ENCODE peak calls at places on chromosomes 12 and 14, in six cellular contexts. O is pancreas, C is thyroid gland, S is uterus, X is heart left ventricle, V is kidney. F is an unnamed sample.

GRCh38 chr12:32922546-32923297 is 26.1 kb upstream of the PKP2 start:
- DNase-seq in O (no peak), C (no peak), S (no peak), X (no peak), V (no peak), F (no peak)

GRCh38 chr12:60830381-60830780 is 1234.6 kb downstream of the SLC16A7 start:
- DNase-seq in O (no peak), C (no peak), S (no peak), X (no peak), V (no peak), F (no peak)

GRCh38 chr12:130481392-130481879 is 143.7 kb downstream of the PIWIL1 start:
- DNase-seq in O (no peak), C (no peak), S (no peak), X (no peak), V (peak; percentile 52), F (no peak)

GRCh38 chr12:27901959-27902358 is 70.6 kb downstream of the PTHLH start:
- DNase-seq in O (no peak), C (no peak), S (no peak), X (no peak), V (no peak), F (no peak)

GRCh38 chr12:7345232-7345631 is 41.4 kb downstream of the ACSM4 start:
- DNase-seq in O (no peak), C (no peak), S (no peak), X (no peak), V (no peak), F (no peak)

GRCh38 chr12:133130808-133131128 is 341 bp downstream of the ZNF10 start:
- DNase-seq in O (peak; percentile 42), C (peak; percentile 54), S (no peak), X (peak; percentile 64), V (peak; percentile 80), F (no peak)

GRCh38 chr12:109596418-109597244 is 23.0 kb downstream of the MVK start:
- DNase-seq in O (no peak), C (no peak), S (no peak), X (no peak), V (no peak), F (no peak)

GRCh38 chr12:115506822-115507629 is 770.5 kb downstream of the MED13L start:
- DNase-seq in O (no peak), C (no peak), S (no peak), X (no peak), V (no peak), F (no peak)

GRCh38 chr12:110932048-110932447 is 11.7 kb upstream of the MYL2 start:
- DNase-seq in O (no peak), C (no peak), S (no peak), X (no peak), V (no peak), F (no peak)

GRCh38 chr14:81751198-81751597 is 217.5 kb upstream of the SEL1L start:
- DNase-seq in O (no peak), C (no peak), S (no peak), X (no peak), V (no peak), F (no peak)

GRCh38 chr14:38209572-38210159 is 2.0 kb downstream of the SSTR1 start:
- DNase-seq in O (no peak), C (no peak), S (no peak), X (peak; percentile 60), V (no peak), F (no peak)

GRCh38 chr12:49334681-49335080 is 2.3 kb downstream of the C1QL4 start:
- DNase-seq in O (no peak), C (no peak), S (no peak), X (no peak), V (no peak), F (no peak)

GRCh38 chr12:86134571-86134970 is 121.6 kb downstream of the MGAT4C start:
- DNase-seq in O (no peak), C (no peak), S (no peak), X (no peak), V (no peak), F (no peak)

GRCh38 chr12:793037-793436 is 40.7 kb downstream of the WNK1 start:
- DNase-seq in O (no peak), C (no peak), S (no peak), X (no peak), V (no peak), F (no peak)

GRCh38 chr14:60736494-60736893 is 1.9 kb downstream of the MNAT1 start:
- DNase-seq in O (no peak), C (no peak), S (no peak), X (no peak), V (no peak), F (no peak)

GRCh38 chr14:104142136-104143041 is 4.0 kb downstream of the KIF26A start:
- DNase-seq in O (peak; percentile 21), C (no peak), S (no peak), X (peak; percentile 56), V (peak; percentile 46), F (no peak)

GRCh38 chr14:31920003-31920402 is 157.1 kb upstream of the ARHGAP5 start:
- DNase-seq in O (no peak), C (no peak), S (no peak), X (no peak), V (no peak), F (no peak)

GRCh38 chr14:93772263-93772662 is 16.0 kb downstream of the PRIMA1 start:
- DNase-seq in O (no peak), C (no peak), S (no peak), X (no peak), V (no peak), F (no peak)

GRCh38 chr14:31926652-31927347 is 150.3 kb upstream of the ARHGAP5 start:
- DNase-seq in O (no peak), C (no peak), S (no peak), X (peak; percentile 61), V (no peak), F (no peak)

GRCh38 chr12:128690641-128691040 is 133.1 kb downstream of the SLC15A4 start:
- DNase-seq in O (no peak), C (no peak), S (no peak), X (no peak), V (no peak), F (no peak)

GRCh38 chr12:14771651-14772137 is 31.6 kb downstream of the WBP11 start:
- DNase-seq in O (no peak), C (peak; percentile 4), S (no peak), X (no peak), V (no peak), F (no peak)

GRCh38 chr12:48629541-48629940 is 52.5 kb downstream of the KANSL2 start:
- DNase-seq in O (no peak), C (no peak), S (no peak), X (no peak), V (no peak), F (no peak)

GRCh38 chr12:11578461-11578993 is 70.9 kb upstream of the ETV6 start:
- DNase-seq in O (no peak), C (no peak), S (no peak), X (no peak), V (no peak), F (no peak)

GRCh38 chr14:63564318-63564717 is 21.1 kb upstream of the PPP2R5E start:
- DNase-seq in O (no peak), C (peak; percentile 3), S (no peak), X (no peak), V (no peak), F (peak; percentile 5)

GRCh38 chr12:76636141-76636692 is 76.6 kb upstream of the OSBPL8 start:
- DNase-seq in O (no peak), C (no peak), S (no peak), X (no peak), V (no peak), F (no peak)

GRCh38 chr12:14946856-14947255 is 8.5 kb upstream of the ERP27 start:
- DNase-seq in O (no peak), C (no peak), S (no peak), X (no peak), V (no peak), F (no peak)

GRCh38 chr14:70955543-70956480 is 48.6 kb downstream of the PCNX1 start:
- DNase-seq in O (no peak), C (peak; percentile 21), S (no peak), X (no peak), V (no peak), F (no peak)

GRCh38 chr12:116037941-116038837 is 239.3 kb downstream of the MED13L start:
- DNase-seq in O (no peak), C (no peak), S (no peak), X (no peak), V (no peak), F (no peak)

GRCh38 chr14:72708708-72709475 is 185.0 kb downstream of the DPF3 start:
- DNase-seq in O (no peak), C (no peak), S (no peak), X (no peak), V (no peak), F (no peak)

GRCh38 chr14:65502676-65503124 is 90.2 kb downstream of the FUT8 start:
- DNase-seq in O (no peak), C (peak; percentile 23), S (no peak), X (no peak), V (no peak), F (no peak)

GRCh38 chr12:26810330-26810729 is 22.7 kb downstream of the ITPR2 start:
- DNase-seq in O (peak; percentile 36), C (peak; percentile 72), S (peak; percentile 52), X (peak; percentile 74), V (peak; percentile 79), F (no peak)

GRCh38 chr12:55742719-55743130 is at the start of gene GDF11:
- DNase-seq in O (peak; percentile 61), C (peak; percentile 87), S (peak; percentile 85), X (peak; percentile 89), V (peak; percentile 94), F (peak; percentile 62)
- TF ChIP-seq CTCF in O (no peak), C (no peak), S (no peak), X (no peak), V (no peak), F (no peak)

GRCh38 chr12:2187195-2187963 is 134.6 kb downstream of the CACNA1C start:
- DNase-seq in O (no peak), C (no peak), S (no peak), X (no peak), V (no peak), F (no peak)
- H3K4me3 ChIP-seq in O (no peak overlapping the region), C (no peak overlapping the region), S (no peak overlapping the region), X (no peak overlapping the region), V (no peak overlapping the region), F (no peak overlapping the region)

GRCh38 chr14:106837870-106838269 is 1311.5 kb downstream of the TMEM121 start:
- DNase-seq in O (no peak), C (no peak), S (no peak), X (no peak), V (no peak), F (no peak)
- TF ChIP-seq CTCF in O (no peak), C (no peak), S (no peak), X (no peak), V (no peak), F (no peak)

GRCh38 chr14:89165810-89166209 is 251.2 kb downstream of the FOXN3 start:
- DNase-seq in O (no peak), C (no peak), S (no peak), X (no peak), V (no peak), F (no peak)

GRCh38 chr14:89163237-89163636 is 253.8 kb downstream of the FOXN3 start:
- DNase-seq in O (no peak), C (no peak), S (no peak), X (no peak), V (no peak), F (no peak)

GRCh38 chr14:89165189-89165809 is 251.7 kb downstream of the FOXN3 start:
- DNase-seq in O (no peak), C (no peak), S (no peak), X (no peak), V (no peak), F (no peak)

GRCh38 chr14:89162586-89162985 is 254.4 kb downstream of the FOXN3 start:
- DNase-seq in O (no peak), C (no peak), S (no peak), X (no peak), V (no peak), F (no peak)

GRCh38 chr14:89164168-89165074 is 252.6 kb downstream of the FOXN3 start:
- DNase-seq in O (no peak), C (no peak), S (no peak), X (no peak), V (no peak), F (no peak)
- H3K4me3 ChIP-seq in O (no peak overlapping the region), C (no peak overlapping the region), S (no peak overlapping the region), X (peak overlapping the region; percentile 35), V (peak overlapping the region; percentile 40), F (no peak overlapping the region)

F was measured in tibial nerve.